ENCODE peak calls at places on chromosomes 6 and 20, in six cellular contexts. T is H54; A is ELR; L is A549; I is foreskin fibroblast; P is CD8-positive, alpha-beta memory T cell. D is an unnamed sample.

GRCh38 chr6:57342148-57342669 is 24.8 kb downstream of the PRIM2 start:
- DNase-seq in T (no peak), A (no peak), L (no peak), I (no peak), P (no peak), D (no peak)

GRCh38 chr6:119442776-119443184 is 93.2 kb upstream of the MAN1A1 start:
- DNase-seq in T (no peak), A (no peak), L (no peak), I (no peak), P (no peak), D (no peak)

GRCh38 chr20:46563170-46563847 is 12.9 kb upstream of the OCSTAMP start:
- DNase-seq in T (no peak), A (no peak), L (no peak), I (no peak), P (no peak), D (no peak)

GRCh38 chr20:50513169-50514034 is 3.2 kb downstream of the PTPN1 start:
- DNase-seq in T (no peak), A (peak; percentile 92), L (no peak), I (peak; percentile 71), P (no peak), D (no peak)

GRCh38 chr6:87756858-87757257 is 54.8 kb upstream of the AKIRIN2 start:
- DNase-seq in T (peak; percentile 49), A (peak; percentile 60), L (peak; percentile 9), I (peak; percentile 73), P (no peak), D (no peak)

GRCh38 chr6:69096681-69097080 is 461.6 kb downstream of the ADGRB3 start:
- DNase-seq in T (no peak), A (no peak), L (no peak), I (no peak), P (no peak), D (no peak)

GRCh38 chr6:29368765-29369164 is at the start of gene OR5V1:
- DNase-seq in T (no peak), A (no peak), L (no peak), I (no peak), P (no peak), D (no peak)

GRCh38 chr20:20712004-20712473 is 405 bp downstream of the RALGAPA2 start:
- DNase-seq in T (peak; percentile 7), A (peak; percentile 6), L (no peak), I (peak; percentile 10), P (no peak), D (peak; percentile 2)

GRCh38 chr6:41449399-41450245 is 96.6 kb upstream of the FOXP4 start:
- DNase-seq in T (no peak), A (no peak), L (peak; percentile 22), I (peak; percentile 69), P (no peak), D (no peak)

GRCh38 chr6:26155066-26155925 is 68.1 kb downstream of the HFE start:
- DNase-seq in T (no peak), A (peak; percentile 52), L (peak; percentile 26), I (peak; percentile 47), P (no peak), D (no peak)

GRCh38 chr6:99501762-99502161 is 13.5 kb downstream of the USP45 start:
- DNase-seq in T (no peak), A (peak; percentile 60), L (no peak), I (peak; percentile 25), P (no peak), D (no peak)

GRCh38 chr6:111591901-111592461 is 13.7 kb downstream of the TRAF3IP2 start:
- DNase-seq in T (no peak), A (peak; percentile 64), L (no peak), I (peak; percentile 86), P (no peak), D (no peak)

GRCh38 chr6:66900081-66900770 is 1193.2 kb upstream of the EYS start:
- DNase-seq in T (no peak), A (no peak), L (no peak), I (peak; percentile 30), P (no peak), D (no peak)

GRCh38 chr20:1456300-1456699 is 10.3 kb downstream of the NSFL1C start:
- DNase-seq in T (no peak), A (no peak), L (no peak), I (no peak), P (no peak), D (no peak)

GRCh38 chr6:62400521-62401259 is 114.7 kb upstream of the KHDRBS2 start:
- DNase-seq in T (no peak), A (no peak), L (no peak), I (no peak), P (no peak), D (no peak)